ENCODE peak calls at places on chromosome 5, in seven cellular contexts. U is A549, I is IMR-90, J is HCT116, R is HepG2, T is K562, Z is GM12878. Q is an unnamed sample.

GRCh38 chr5:178551059-178551458 is 39.1 kb downstream of the COL23A1 start:
- DNase-seq in U (peak), I (peak), J (peak), R (peak), T (peak), Z (no peak), Q (no peak)

GRCh38 chr5:17256171-17256570 is 38.7 kb downstream of the BASP1 start:
- DNase-seq in U (no peak), I (no peak), J (no peak), R (no peak), T (no peak), Z (no peak), Q (no peak)

GRCh38 chr5:60578295-60578694 is 121.7 kb downstream of the DEPDC1B start:
- DNase-seq in U (no peak), I (no peak), J (no peak), R (no peak), T (no peak), Z (no peak), Q (no peak)

GRCh38 chr5:120073722-120074121 is 390.4 kb upstream of the PRR16 start:
- DNase-seq in U (no peak), I (no peak), J (no peak), R (no peak), T (no peak), Z (no peak), Q (no peak)

GRCh38 chr5:54541823-54542783 is 24.5 kb downstream of the SNX18 start:
- DNase-seq in U (no peak), I (no peak), J (no peak), R (no peak), T (no peak), Z (no peak), Q (no peak)

GRCh38 chr5:88984040-88984439 is 101.1 kb upstream of the MEF2C start:
- DNase-seq in U (no peak), I (no peak), J (no peak), R (peak), T (no peak), Z (no peak), Q (no peak)

GRCh38 chr5:84783003-84783402 is 398.3 kb upstream of the EDIL3 start:
- DNase-seq in U (no peak), I (no peak), J (no peak), R (no peak), T (no peak), Z (no peak), Q (no peak)

GRCh38 chr5:19853616-19854240 is 134.3 kb downstream of the CDH18 start:
- DNase-seq in U (no peak), I (peak), J (no peak), R (no peak), T (no peak), Z (no peak), Q (no peak)

GRCh38 chr5:141199359-141200235 is at the start of gene PCDHB11:
- DNase-seq in U (peak), I (no peak), J (no peak), R (peak), T (no peak), Z (no peak), Q (no peak)

GRCh38 chr5:167624053-167624452 is 667.4 kb upstream of the WWC1 start:
- DNase-seq in U (no peak), I (no peak), J (no peak), R (no peak), T (no peak), Z (no peak), Q (no peak)

GRCh38 chr5:40877371-40877988 is 31.8 kb upstream of the C7 start:
- DNase-seq in U (no peak), I (no peak), J (peak), R (no peak), T (no peak), Z (no peak), Q (no peak)

GRCh38 chr5:140566665-140567064 is 2.0 kb downstream of the SLC35A4 start:
- DNase-seq in U (no peak), I (no peak), J (no peak), R (no peak), T (peak), Z (no peak), Q (no peak)

GRCh38 chr5:177429248-177430045 is 3.0 kb downstream of the GRK6 start:
- DNase-seq in U (no peak), I (no peak), J (no peak), R (no peak), T (peak), Z (peak), Q (no peak)

GRCh38 chr5:1010641-1011046 is 2.0 kb downstream of the NKD2 start:
- DNase-seq in U (no peak), I (no peak), J (no peak), R (no peak), T (no peak), Z (no peak), Q (no peak)

GRCh38 chr5:157182143-157182757 is 1.6 kb downstream of the ITK start:
- DNase-seq in U (no peak), I (no peak), J (no peak), R (no peak), T (no peak), Z (no peak), Q (no peak)

GRCh38 chr5:73969195-73970059 is 343.4 kb downstream of the ARHGEF28 start:
- DNase-seq in U (no peak), I (no peak), J (no peak), R (no peak), T (no peak), Z (no peak), Q (no peak)

GRCh38 chr5:159218595-159219023 is 9.3 kb upstream of the RNF145 start:
- DNase-seq in U (no peak), I (peak), J (no peak), R (no peak), T (no peak), Z (no peak), Q (no peak)

GRCh38 chr5:173745123-173745522 is 128.7 kb upstream of the BOD1 start:
- DNase-seq in U (no peak), I (no peak), J (no peak), R (no peak), T (no peak), Z (peak), Q (no peak)

GRCh38 chr5:114192108-114192507 is 169.8 kb upstream of the KCNN2 start:
- DNase-seq in U (no peak), I (peak), J (no peak), R (no peak), T (no peak), Z (no peak), Q (no peak)

GRCh38 chr5:38465702-38466443 is 90.6 kb downstream of the LIFR start:
- DNase-seq in U (no peak), I (no peak), J (no peak), R (no peak), T (no peak), Z (no peak), Q (no peak)

GRCh38 chr5:135481387-135481786 is 29.2 kb upstream of the TIFAB start:
- DNase-seq in U (no peak), I (no peak), J (no peak), R (no peak), T (peak), Z (no peak), Q (no peak)

GRCh38 chr5:4196744-4197646 is 601.4 kb downstream of the IRX1 start:
- DNase-seq in U (no peak), I (no peak), J (no peak), R (no peak), T (no peak), Z (no peak), Q (no peak)

GRCh38 chr5:132838516-132839282 is 8.3 kb upstream of the SHROOM1 start:
- DNase-seq in U (no peak), I (no peak), J (no peak), R (no peak), T (no peak), Z (no peak), Q (no peak)

GRCh38 chr5:167451091-167451490 is 840.4 kb upstream of the WWC1 start:
- DNase-seq in U (no peak), I (no peak), J (no peak), R (no peak), T (no peak), Z (no peak), Q (no peak)

GRCh38 chr5:96714951-96715451 is 52.8 kb downstream of the CAST start:
- DNase-seq in U (peak), I (peak), J (peak), R (peak), T (peak), Z (no peak), Q (no peak)

GRCh38 chr5:168984135-168984675 is 316.7 kb downstream of the SLIT3 start:
- DNase-seq in U (no peak), I (no peak), J (no peak), R (no peak), T (no peak), Z (no peak), Q (no peak)

GRCh38 chr5:172542651-172543131 is 88.4 kb upstream of the SH3PXD2B start:
- DNase-seq in U (no peak), I (no peak), J (no peak), R (no peak), T (no peak), Z (no peak), Q (peak)

GRCh38 chr5:128613111-128613510 is 75.1 kb upstream of the FBN2 start:
- DNase-seq in U (no peak), I (no peak), J (no peak), R (no peak), T (no peak), Z (no peak), Q (no peak)

GRCh38 chr5:43556857-43557593 is at the start of gene PAIP1:
- DNase-seq in U (peak), I (peak), J (peak), R (peak), T (peak), Z (peak), Q (peak)
- TF ChIP-seq POLR2A in U (peak), I (peak), J (no peak), R (peak), T (peak), Z (peak), Q (no peak)

GRCh38 chr5:53087171-53087570 is 22.4 kb downstream of the MOCS2 start:
- DNase-seq in U (no peak), I (no peak), J (no peak), R (no peak), T (no peak), Z (no peak), Q (no peak)

GRCh38 chr5:53089481-53089976 is 20.0 kb downstream of the MOCS2 start:
- DNase-seq in U (no peak), I (peak), J (no peak), R (no peak), T (no peak), Z (peak), Q (no peak)

GRCh38 chr5:53084856-53085255 is 24.7 kb downstream of the MOCS2 start:
- DNase-seq in U (no peak), I (no peak), J (no peak), R (no peak), T (no peak), Z (no peak), Q (no peak)

GRCh38 chr5:53090229-53090628 is 19.3 kb downstream of the MOCS2 start:
- DNase-seq in U (no peak), I (no peak), J (no peak), R (no peak), T (no peak), Z (no peak), Q (no peak)

GRCh38 chr5:53087596-53087995 is 22.0 kb downstream of the MOCS2 start:
- DNase-seq in U (no peak), I (no peak), J (no peak), R (no peak), T (no peak), Z (no peak), Q (no peak)
- TF ChIP-seq CEBPB in U (no peak), I (no peak), J (no peak), R (no peak), T (no peak), Z (no peak), Q (no peak)

GRCh38 chr5:109700516-109701174 is 10.9 kb downstream of the MAN2A1 start:
- DNase-seq in U (no peak), I (no peak), J (no peak), R (no peak), T (no peak), Z (no peak), Q (no peak)

GRCh38 chr5:109703827-109704226 is 14.1 kb downstream of the MAN2A1 start:
- DNase-seq in U (no peak), I (peak), J (no peak), R (no peak), T (peak), Z (no peak), Q (no peak)

GRCh38 chr5:109703165-109703564 is 13.4 kb downstream of the MAN2A1 start:
- DNase-seq in U (no peak), I (no peak), J (no peak), R (no peak), T (peak), Z (no peak), Q (no peak)

GRCh38 chr5:109701252-109701651 is 11.5 kb downstream of the MAN2A1 start:
- DNase-seq in U (no peak), I (peak), J (no peak), R (no peak), T (no peak), Z (no peak), Q (no peak)

DNA sequence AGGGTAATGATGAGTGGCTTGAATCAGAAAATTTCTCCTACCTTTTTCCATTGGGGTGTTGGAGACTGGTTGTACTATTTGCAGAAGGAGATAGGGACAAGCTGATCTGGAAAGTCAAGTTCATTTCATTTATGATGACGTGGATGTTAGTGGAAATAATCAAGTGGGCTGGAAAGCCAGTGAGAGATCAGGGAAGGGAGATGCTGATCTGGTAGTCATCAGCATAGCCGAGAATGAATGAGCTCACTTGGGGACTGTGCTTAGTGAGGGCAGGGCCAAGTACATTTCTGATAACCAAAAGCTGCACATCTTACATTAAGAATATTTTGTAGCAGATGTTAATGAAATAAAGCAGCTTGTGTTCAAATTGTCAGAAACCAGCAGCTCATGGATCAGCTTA is 12.1 kb downstream of the MAN2A1 start:
- DNase-seq in U (no peak), I (peak), J (no peak), R (no peak), T (peak), Z (no peak), Q (no peak)
- TF ChIP-seq POLR2A in U (no peak), I (no peak), J (no peak), R (no peak), T (no peak), Z (no peak), Q (no peak)

GRCh38 chr5:160672521-160672920 is 179.5 kb downstream of the ATP10B start:
- DNase-seq in U (no peak), I (no peak), J (no peak), R (no peak), T (no peak), Z (no peak), Q (no peak)

GRCh38 chr5:160675988-160676387 is 176.0 kb downstream of the ATP10B start:
- DNase-seq in U (no peak), I (no peak), J (no peak), R (no peak), T (no peak), Z (no peak), Q (no peak)
- TF ChIP-seq CEBPB in U (no peak), I (no peak), J (no peak), R (no peak), T (no peak), Z (no peak), Q (no peak)

GRCh38 chr5:14168793-14169262 is 25.7 kb downstream of the TRIO start:
- DNase-seq in U (no peak), I (no peak), J (no peak), R (peak), T (no peak), Z (no peak), Q (no peak)

GRCh38 chr5:14166437-14166836 is 23.3 kb downstream of the TRIO start:
- DNase-seq in U (no peak), I (no peak), J (no peak), R (no peak), T (no peak), Z (no peak), Q (no peak)

GRCh38 chr5:14165375-14166091 is 22.4 kb downstream of the TRIO start:
- DNase-seq in U (peak), I (peak), J (peak), R (peak), T (no peak), Z (no peak), Q (no peak)

GRCh38 chr5:14167211-14167845 is 24.2 kb downstream of the TRIO start:
- DNase-seq in U (peak), I (peak), J (no peak), R (no peak), T (no peak), Z (no peak), Q (no peak)

DNA sequence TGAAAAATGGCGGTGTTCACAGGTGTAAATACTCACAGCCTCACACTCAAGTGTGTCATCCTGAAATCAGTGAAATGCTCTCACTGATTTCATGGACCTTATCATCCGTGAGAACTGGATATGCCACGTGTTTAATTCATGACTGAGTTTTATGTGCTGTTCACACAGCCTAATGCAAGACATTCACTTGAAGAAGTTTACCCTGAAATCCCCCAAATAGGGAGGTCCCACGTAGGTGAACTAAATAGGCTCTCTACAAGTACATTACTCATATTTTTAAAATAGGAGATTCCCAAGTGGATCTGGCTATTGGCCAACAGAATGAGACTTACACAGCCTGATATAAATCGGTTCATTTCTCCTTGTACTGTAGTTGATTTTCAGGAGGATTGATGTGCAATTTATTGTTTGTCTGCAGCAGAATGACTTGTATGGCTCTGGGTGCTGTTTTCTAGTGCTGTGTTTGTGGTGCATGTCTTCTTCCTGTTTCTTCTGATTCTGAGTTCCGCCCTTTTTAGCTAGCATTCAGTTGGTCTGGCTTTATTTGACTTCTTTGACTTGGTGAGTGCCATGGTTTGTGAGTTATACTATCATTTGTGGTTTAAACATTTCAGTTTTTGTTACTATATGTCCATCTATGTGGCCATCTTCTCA is 25.1 kb downstream of the TRIO start:
- DNase-seq in U (no peak), I (peak), J (no peak), R (no peak), T (no peak), Z (no peak), Q (no peak)
- TF ChIP-seq POLR2A in U (no peak), I (no peak), J (no peak), R (no peak), T (no peak), Z (peak), Q (no peak)

GRCh38 chr5:111134080-111134479 is 41.9 kb downstream of the WDR36 start:
- DNase-seq in U (no peak), I (peak), J (no peak), R (no peak), T (no peak), Z (no peak), Q (no peak)
- TF ChIP-seq CEBPB in U (no peak), I (peak), J (no peak), R (no peak), T (no peak), Z (no peak), Q (no peak)

GRCh38 chr5:131164161-131164930 is 710 bp downstream of the HINT1 start:
- DNase-seq in U (peak), I (peak), J (no peak), R (peak), T (peak), Z (no peak), Q (no peak)
- TF ChIP-seq POLR2A in U (peak), I (peak), J (no peak), R (no peak), T (no peak), Z (peak), Q (no peak)

GRCh38 chr5:131379071-131379538 is 115.3 kb downstream of the CDC42SE2 start:
- DNase-seq in U (peak), I (peak), J (no peak), R (peak), T (no peak), Z (no peak), Q (no peak)

GRCh38 chr5:131382407-131383395 is 118.8 kb downstream of the CDC42SE2 start:
- DNase-seq in U (peak), I (peak), J (peak), R (peak), T (peak), Z (peak), Q (peak)

GRCh38 chr5:131379723-131380122 is 115.9 kb downstream of the CDC42SE2 start:
- DNase-seq in U (peak), I (peak), J (no peak), R (peak), T (no peak), Z (peak), Q (no peak)

GRCh38 chr5:131381792-131382191 is 117.9 kb downstream of the CDC42SE2 start:
- DNase-seq in U (no peak), I (no peak), J (no peak), R (no peak), T (no peak), Z (peak), Q (no peak)

GRCh38 chr5:131381011-131381410 is 117.2 kb downstream of the CDC42SE2 start:
- DNase-seq in U (no peak), I (peak), J (no peak), R (no peak), T (no peak), Z (no peak), Q (no peak)
- TF ChIP-seq CEBPB in U (no peak), I (no peak), J (no peak), R (no peak), T (peak), Z (no peak), Q (no peak)